ENCODE peak calls at places on chromosomes 7 and 10, in six cellular contexts. W, F, C, I, T and Z are unnamed samples.

GRCh38 chr7:46999866-47000265 is 582.0 kb downstream of the TNS3 start:
- DNase-seq in T (no peak), I (no peak), W (no peak), F (no peak), C (no peak), Z (no peak)

GRCh38 chr7:43071604-43072003 is 40.8 kb upstream of the HECW1 start:
- DNase-seq in C (peak; percentile 2), T (peak; percentile 25), W (no peak), I (no peak), F (no peak), Z (peak; percentile 24)

GRCh38 chr10:77715081-77715480 is 77.5 kb upstream of the KCNMA1 start:
- DNase-seq in W (no peak), C (no peak), F (no peak), T (peak; percentile 49), I (no peak), Z (no peak)

GRCh38 chr10:9605231-9605630 is 1412.4 kb upstream of the CELF2 start:
- DNase-seq in I (no peak), W (no peak), F (no peak), T (no peak), C (no peak), Z (peak; percentile 52)

GRCh38 chr10:11600280-11600679 is 11.2 kb downstream of the USP6NL start:
- DNase-seq in W (no peak), I (no peak), C (no peak), F (no peak), T (no peak), Z (no peak)

GRCh38 chr7:76011437-76011836 is 17.0 kb upstream of the TMEM120A start:
- DNase-seq in F (no peak), C (peak; percentile 93), W (peak; percentile 37), T (peak; percentile 27), I (no peak), Z (peak; percentile 93)

GRCh38 chr7:151838861-151839381 is 38.0 kb downstream of the PRKAG2 start:
- DNase-seq in F (peak; percentile 90), T (no peak), C (no peak), I (no peak), W (peak; percentile 75), Z (no peak)

GRCh38 chr10:107409517-107409916 is 245.0 kb upstream of the SORCS1 start:
- DNase-seq in T (peak; percentile 30), F (no peak), W (no peak), C (peak; percentile 11), I (no peak), Z (peak; percentile 70)

GRCh38 chr10:109743141-109744120 is 179.9 kb downstream of the XPNPEP1 start:
- DNase-seq in I (no peak), C (no peak), W (no peak), F (no peak), T (no peak), Z (no peak)

GRCh38 chr7:35874881-35875280 is 74.0 kb downstream of the SEPTIN7 start:
- DNase-seq in T (no peak), W (no peak), I (no peak), F (no peak), C (peak; percentile 36), Z (peak; percentile 28)

GRCh38 chr10:109988231-109988630 is 19.6 kb upstream of the ADD3 start:
- DNase-seq in F (no peak), I (no peak), T (no peak), C (no peak), W (no peak), Z (no peak)

GRCh38 chr10:24722676-24723385 is 856 bp downstream of the ARHGAP21 start:
- DNase-seq in I (no peak), C (peak; percentile 65), F (peak; percentile 70), W (peak; percentile 79), T (peak; percentile 63), Z (peak; percentile 54)

GRCh38 chr7:112080974-112081373 is 125.2 kb downstream of the DOCK4 start:
- DNase-seq in F (no peak), I (no peak), W (no peak), C (no peak), T (no peak), Z (peak; percentile 84)

GRCh38 chr7:157006205-157006747 is 4.2 kb downstream of the MNX1 start:
- DNase-seq in F (no peak), T (no peak), C (no peak), W (peak; percentile 45), I (no peak), Z (no peak)

GRCh38 chr7:141201145-141201885 is 127.5 kb downstream of the TMEM178B start:
- DNase-seq in I (no peak), C (no peak), F (no peak), W (no peak), T (peak; percentile 49), Z (no peak)

GRCh38 chr7:156383526-156383925 is 257.0 kb upstream of the RNF32 start:
- DNase-seq in F (no peak), I (no peak), C (no peak), W (no peak), T (no peak), Z (no peak)

GRCh38 chr10:114632869-114633715 is 25.0 kb downstream of the ABLIM1 start:
- DNase-seq in W (no peak), I (no peak), T (peak; percentile 31), C (peak; percentile 79), F (no peak), Z (peak; percentile 78)

GRCh38 chr10:103592186-103593021 is 98.9 kb downstream of the NEURL1 start:
- DNase-seq in T (peak; percentile 72), W (peak; percentile 87), I (no peak), F (peak; percentile 65), C (peak; percentile 37), Z (peak; percentile 59)

GRCh38 chr10:88115968-88116367 is 252.5 kb downstream of the PTEN start:
- DNase-seq in W (no peak), F (no peak), T (no peak), I (no peak), C (peak; percentile 47), Z (no peak)

GRCh38 chr10:114691442-114691941 is 33.4 kb upstream of the ABLIM1 start:
- DNase-seq in I (no peak), W (no peak), T (no peak), C (no peak), F (no peak), Z (peak; percentile 63)